ENCODE peak calls at places on chromosomes 16 and 17, in five cellular contexts. P is GM13976, R is K562, X is heart right ventricle, B is epithelial cell of esophagus. V is an unnamed sample.

GRCh38 chr17:17205368-17206148 is 575 bp downstream of the PLD6 start:
- DNase-seq in P (peak), R (peak), X (peak), B (peak), V (no peak)

GRCh38 chr17:57935833-57936807 is 19.1 kb downstream of the CUEDC1 start:
- DNase-seq in P (no peak), R (no peak), X (peak), B (no peak), V (peak)

GRCh38 chr17:67993998-67994361 is 2.3 kb downstream of the C17orf58 start:
- DNase-seq in P (peak), R (no peak), X (no peak), B (no peak), V (no peak)

GRCh38 chr17:49494937-49495841 is at the start of gene NGFR:
- DNase-seq in P (peak), R (peak), X (no peak), B (peak), V (peak)

GRCh38 chr16:85699628-85700027 is 10.9 kb upstream of the GINS2 start:
- DNase-seq in P (no peak), R (no peak), X (no peak), B (peak), V (no peak)

GRCh38 chr17:30905742-30906100 is 317 bp downstream of the TEFM start:
- DNase-seq in P (peak), R (peak), X (no peak), B (no peak), V (peak)

GRCh38 chr17:12768267-12768666 is 21.0 kb upstream of the ARHGAP44 start:
- DNase-seq in P (no peak), R (no peak), X (peak), B (no peak), V (no peak)

GRCh38 chr16:10558746-10559641 is 21.4 kb downstream of the EMP2 start:
- DNase-seq in P (no peak), R (no peak), X (peak), B (no peak), V (no peak)

GRCh38 chr17:64781394-64781793 is 119.3 kb upstream of the SMURF2 start:
- DNase-seq in P (peak), R (no peak), X (peak), B (peak), V (peak)

GRCh38 chr16:9447195-9447551 is 355.7 kb downstream of the HAPSTR1 start:
- DNase-seq in P (no peak), R (no peak), X (peak), B (no peak), V (no peak)

GRCh38 chr16:70737377-70738082 is 51.7 kb upstream of the MTSS2 start:
- DNase-seq in P (peak), R (no peak), X (peak), B (peak), V (no peak)

GRCh38 chr16:88593064-88593463 is 22.9 kb downstream of the ZC3H18 start:
- DNase-seq in P (no peak), R (no peak), X (no peak), B (no peak), V (no peak)

GRCh38 chr16:81830845-81831600 is 51.9 kb downstream of the PLCG2 start:
- DNase-seq in P (no peak), R (no peak), X (no peak), B (no peak), V (no peak)

GRCh38 chr16:56869513-56870270 is 4.7 kb downstream of the SLC12A3 start:
- DNase-seq in P (peak), R (peak), X (no peak), B (peak), V (peak)

GRCh38 chr17:38444151-38444550 is 15.9 kb downstream of the ARHGAP23 start:
- DNase-seq in P (peak), R (peak), X (peak), B (peak), V (peak)

GRCh38 chr17:1053661-1054360 is 56.9 kb downstream of the TIMM22 start:
- DNase-seq in P (no peak), R (no peak), X (peak), B (no peak), V (no peak)

GRCh38 chr16:46629331-46629843 is 8.2 kb upstream of the SHCBP1 start:
- DNase-seq in P (peak), R (peak), X (no peak), B (peak), V (peak)

GRCh38 chr16:16994831-16995230 is 475.9 kb downstream of the XYLT1 start:
- DNase-seq in P (no peak), R (no peak), X (no peak), B (no peak), V (no peak)

GRCh38 chr16:27204232-27204915 is 1.0 kb downstream of the KDM8 start:
- DNase-seq in P (no peak), R (no peak), X (no peak), B (no peak), V (no peak)

GRCh38 chr17:76869878-76870714 is 1.9 kb downstream of the MGAT5B start:
- DNase-seq in P (no peak), R (peak), X (no peak), B (no peak), V (peak)

GRCh38 chr17:76868669-76869208 is 535 bp downstream of the MGAT5B start:
- DNase-seq in P (no peak), R (peak), X (no peak), B (no peak), V (no peak)

GRCh38 chr17:76867578-76868175 is 527 bp upstream of the MGAT5B start:
- DNase-seq in P (no peak), R (no peak), X (no peak), B (peak), V (no peak)

GRCh38 chr17:76868176-76868668 is at the start of gene MGAT5B:
- DNase-seq in P (peak), R (peak), X (peak), B (peak), V (peak)

DNA sequence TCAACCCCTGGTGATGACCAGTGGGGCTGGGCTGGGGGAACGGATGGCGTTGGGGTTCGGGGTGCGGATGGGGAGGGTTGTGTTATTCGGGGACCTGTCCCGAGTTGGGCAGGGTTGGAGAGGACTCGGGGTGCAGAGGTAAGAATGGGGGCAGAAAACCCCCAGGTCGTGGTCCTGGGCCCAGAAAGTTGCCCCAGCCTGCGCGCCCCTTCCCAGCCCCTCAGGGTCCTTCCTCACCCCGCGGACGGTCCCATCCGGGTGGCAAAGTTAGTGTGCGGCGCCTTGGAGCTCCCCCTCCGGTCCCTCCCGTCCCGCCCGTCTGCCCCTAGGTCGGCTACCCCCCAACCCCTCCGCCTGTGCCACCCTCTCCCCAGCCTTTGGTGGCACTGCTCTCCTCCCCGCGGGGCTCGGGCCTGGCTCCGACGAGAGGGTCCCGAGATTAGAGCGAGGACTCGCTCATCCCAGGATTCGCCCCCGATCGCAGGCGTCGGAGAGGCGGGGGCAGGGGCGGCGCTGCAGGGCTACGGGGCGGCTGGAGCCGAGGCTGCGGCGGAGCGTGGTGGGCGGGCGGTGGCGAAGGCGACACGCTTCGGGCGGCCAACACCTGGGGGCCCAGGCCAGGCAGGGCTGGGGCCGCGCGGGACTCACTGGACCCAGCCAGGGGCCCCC is 1.1 kb downstream of the MGAT5B start:
- DNase-seq in P (no peak), R (no peak), X (no peak), B (no peak), V (no peak)
- TF ChIP-seq CTCF in P (no peak), R (no peak), X (no peak), B (no peak), V (no peak)

DNA sequence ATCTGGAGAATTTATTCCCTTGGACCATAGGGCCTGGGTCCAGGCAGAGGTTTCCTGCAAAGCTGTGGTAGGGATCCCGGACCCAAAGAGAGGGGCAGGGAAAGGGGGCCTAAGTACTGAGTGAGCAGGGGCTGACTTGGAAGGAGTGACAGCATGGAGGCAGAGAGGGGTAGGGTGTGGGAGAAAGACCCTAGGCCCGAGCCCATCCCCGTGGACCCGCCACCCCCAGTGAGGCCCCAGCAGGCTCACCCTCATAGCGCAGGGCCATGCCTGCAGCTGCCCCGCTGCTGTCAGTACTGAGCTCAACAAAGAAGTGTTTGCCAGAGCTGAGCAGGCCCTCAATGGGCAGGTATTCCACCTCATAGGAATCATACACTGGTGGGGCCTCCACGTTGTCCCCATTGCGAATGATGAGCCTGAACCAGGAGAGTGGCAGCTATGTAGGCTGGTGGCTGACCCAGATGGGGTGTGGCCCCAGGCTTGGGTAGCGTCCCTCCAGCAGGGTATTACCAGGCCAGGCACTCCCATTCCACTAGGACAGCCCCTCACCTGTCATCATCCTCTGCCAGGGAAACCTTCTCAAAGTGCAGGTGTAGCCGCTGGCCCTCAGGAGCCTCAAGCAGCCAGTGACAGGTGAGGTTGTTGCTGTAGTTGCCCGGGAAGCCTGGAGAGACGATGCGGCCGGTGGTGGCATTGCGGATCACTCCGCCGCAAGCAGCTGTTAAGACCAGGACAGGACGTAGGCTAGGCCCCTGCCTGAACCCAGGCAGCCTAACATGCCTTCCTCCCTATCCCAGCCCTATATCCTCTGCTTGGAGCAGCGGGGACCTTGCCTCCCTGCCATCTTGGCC is 9.2 kb upstream of the PHF12 start:
- DNase-seq in P (no peak), R (no peak), X (no peak), B (no peak), V (no peak)
- TF ChIP-seq CTCF in P (no peak), R (no peak), X (no peak), B (no peak), V (no peak)

GRCh38 chr16:64950262-64950661 is 171.6 kb downstream of the CDH11 start:
- DNase-seq in P (no peak), R (no peak), X (no peak), B (no peak), V (no peak)
- TF ChIP-seq CTCF in P (no peak), R (no peak), X (no peak), B (peak), V (no peak)

GRCh38 chr17:44376124-44376523 is 12.5 kb upstream of the FAM171A2 start:
- DNase-seq in P (peak), R (peak), X (peak), B (no peak), V (peak)
- TF ChIP-seq CTCF in P (no peak), R (peak), X (peak), B (peak), V (peak)

DNA sequence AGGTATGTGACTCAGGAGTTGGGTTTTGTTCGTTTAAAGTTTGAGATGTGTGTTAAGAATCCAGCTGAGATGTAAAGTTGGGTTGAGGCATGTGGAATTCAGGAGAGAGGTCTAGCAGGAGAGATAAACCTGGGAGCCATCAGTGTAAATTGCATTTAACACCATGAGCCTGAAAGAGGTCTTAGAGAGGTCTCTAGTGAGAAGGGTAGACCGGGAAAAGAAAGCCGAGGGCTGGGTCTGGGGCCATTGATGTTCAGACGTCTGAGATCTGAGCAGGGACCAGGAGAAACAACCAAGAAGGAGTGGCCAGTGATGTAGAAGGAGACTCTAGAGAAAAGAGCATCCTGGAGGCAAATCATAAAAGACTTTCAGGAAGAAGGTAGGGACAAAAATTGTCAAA is 44.1 kb upstream of the PIRT start:
- DNase-seq in P (no peak), R (no peak), X (no peak), B (no peak), V (no peak)
- TF ChIP-seq CTCF in P (no peak), R (no peak), X (no peak), B (no peak), V (no peak)

V was measured in endothelial cell.